ENCODE peak calls at places on chromosomes 3 and 15, in nine cellular contexts. L, A, F, W, B, M, V, E and Z are unnamed samples.
A peak's percentile ranks its signal among the peaks of the same experiment; 100 is the strongest.

GRCh38 chr3:162437480-162437879 is 940.9 kb downstream of the OTOL1 start:
- DNase-seq in M (no peak), L (peak; percentile 52), F (no peak), W (no peak), V (no peak), A (no peak), E (no peak), B (no peak), Z (no peak)

GRCh38 chr15:69145694-69146492 is 14.5 kb upstream of the GLCE start:
- DNase-seq in A (no peak), W (no peak), M (no peak), L (peak; percentile 21), B (no peak), E (no peak), V (no peak), F (no peak), Z (no peak)

GRCh38 chr15:65460948-65461347 is 38.2 kb upstream of the IGDCC4 start:
- DNase-seq in F (no peak), W (no peak), V (no peak), A (no peak), B (no peak), E (no peak), L (peak; percentile 33), M (no peak), Z (no peak)

GRCh38 chr3:105758451-105758850 is 110.4 kb downstream of the CBLB start:
- DNase-seq in V (no peak), A (no peak), L (no peak), W (no peak), E (no peak), M (no peak), B (no peak), F (no peak), Z (no peak)

GRCh38 chr3:31979006-31979697 is 1.9 kb downstream of the OSBPL10 start:
- DNase-seq in F (no peak), A (no peak), L (no peak), E (no peak), V (no peak), W (no peak), M (no peak), B (no peak), Z (no peak)

GRCh38 chr15:66147440-66147839 is 106.1 kb downstream of the MEGF11 start:
- DNase-seq in A (no peak), V (no peak), L (no peak), B (no peak), F (no peak), M (no peak), W (no peak), E (no peak), Z (no peak)

GRCh38 chr3:175585898-175586297 is 726.8 kb downstream of the NAALADL2 start:
- DNase-seq in E (peak; percentile 18), A (no peak), B (no peak), M (no peak), L (peak; percentile 87), F (no peak), V (no peak), W (no peak), Z (no peak)

GRCh38 chr3:158846803-158847465 is 45.1 kb downstream of the MFSD1 start:
- DNase-seq in B (no peak), L (no peak), F (no peak), E (no peak), W (no peak), A (no peak), M (no peak), V (no peak), Z (no peak)

GRCh38 chr15:27679621-27680521 is 419.2 kb downstream of the OCA2 start:
- DNase-seq in V (no peak), F (no peak), A (no peak), B (no peak), L (no peak), M (no peak), W (no peak), E (no peak), Z (no peak)

GRCh38 chr3:164730810-164731209 is 347.5 kb downstream of the SI start:
- DNase-seq in B (no peak), M (no peak), F (no peak), L (no peak), W (no peak), E (no peak), A (no peak), V (no peak), Z (no peak)

GRCh38 chr15:52464478-52464877 is 64.2 kb downstream of the MYO5A start:
- DNase-seq in V (no peak), B (no peak), E (no peak), A (no peak), L (no peak), F (no peak), W (no peak), M (no peak), Z (no peak)

GRCh38 chr3:111845996-111846395 is 13.1 kb upstream of the PHLDB2 start:
- DNase-seq in A (no peak), B (no peak), E (no peak), M (no peak), L (peak; percentile 76), F (no peak), W (no peak), V (no peak), Z (no peak)

GRCh38 chr3:125053304-125053699 is 2.5 kb downstream of the HEG1 start:
- DNase-seq in B (no peak), A (no peak), W (no peak), E (no peak), M (no peak), V (no peak), F (no peak), L (no peak), Z (no peak)
- H3K4me1 ChIP-seq in B (peaks cover 6% of the 10 kb centered on the region), A (peaks cover 45% of the 10 kb centered on the region), W (peaks cover 32% of the 10 kb centered on the region), E (peaks cover 12% of the 10 kb centered on the region), M (peaks cover 4% of the 10 kb centered on the region), V (peaks cover 78% of the 10 kb centered on the region), F (peaks cover 32% of the 10 kb centered on the region), L (peaks cover 27% of the 10 kb centered on the region), Z (peaks cover 80% of the 10 kb centered on the region)

DNA sequence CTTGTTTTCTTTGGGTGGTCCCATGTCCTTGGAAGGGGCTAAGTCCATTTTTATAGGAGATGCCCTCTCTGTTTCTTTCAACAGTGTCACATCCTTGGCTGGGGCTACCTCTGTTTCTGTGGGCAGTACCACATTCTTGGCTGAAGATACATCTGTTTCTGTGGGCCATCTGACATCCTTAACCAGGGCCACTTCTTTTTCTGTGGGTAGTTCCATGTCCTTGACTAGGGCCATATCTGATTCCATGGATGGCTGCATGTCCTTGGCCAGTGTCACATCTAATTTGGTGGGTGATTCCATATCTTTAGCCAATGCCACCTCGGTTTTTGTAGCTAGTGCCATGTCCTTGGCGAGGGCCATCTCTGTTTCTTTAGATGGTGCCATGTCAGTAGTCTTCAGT is 99.5 kb downstream of the MAP4 start:
- DNase-seq in E (no peak), V (no peak), A (no peak), F (no peak), B (no peak), W (no peak), L (no peak), M (no peak), Z (no peak)
- H3K36me3 ChIP-seq in E (peaks cover 11% of the 10 kb centered on the region), V (peaks cover 74% of the 10 kb centered on the region), A (peaks cover 21% of the 10 kb centered on the region), F (peaks cover 22% of the 10 kb centered on the region), B (peaks cover 56% of the 10 kb centered on the region), W (peaks cover 92% of the 10 kb centered on the region), L (peaks cover 49% of the 10 kb centered on the region), M (no peaks in the 10 kb centered on the region), Z (peaks cover 85% of the 10 kb centered on the region)

GRCh38 chr3:181717505-181717904 is 5.8 kb downstream of the SOX2 start:
- DNase-seq in L (no peak), M (no peak), F (no peak), A (no peak), E (no peak), W (no peak), V (no peak), B (no peak), Z (no peak)

GRCh38 chr3:181713300-181713647 is 1.5 kb downstream of the SOX2 start:
- DNase-seq in B (no peak), M (no peak), W (no peak), A (no peak), F (no peak), E (no peak), V (no peak), L (no peak), Z (no peak)

GRCh38 chr3:181716916-181717315 is 5.2 kb downstream of the SOX2 start:
- DNase-seq in M (no peak), E (no peak), L (no peak), W (no peak), V (no peak), B (no peak), A (no peak), F (no peak), Z (no peak)

GRCh38 chr3:181713673-181714270 is 2.0 kb downstream of the SOX2 start:
- DNase-seq in E (no peak), A (no peak), L (no peak), B (no peak), W (no peak), V (no peak), M (no peak), F (no peak), Z (no peak)

GRCh38 chr3:181715601-181716340 is 4.0 kb downstream of the SOX2 start:
- DNase-seq in A (no peak), V (no peak), E (no peak), B (no peak), F (no peak), L (no peak), W (no peak), M (no peak), Z (no peak)
- TF ChIP-seq POLR2A in A (no peak), V (no peak), E (no peak), B (no peak), F (no peak), L (no peak), W (no peak), M (no peak), Z (no peak)

GRCh38 chr3:13220991-13221390 is 147.8 kb upstream of the IQSEC1 start:
- DNase-seq in W (no peak), A (no peak), E (no peak), M (no peak), B (no peak), L (no peak), V (no peak), F (no peak), Z (no peak)
- H3K4me1 ChIP-seq in W (no peaks in the 10 kb centered on the region), A (peaks cover 32% of the 10 kb centered on the region), E (peaks cover 14% of the 10 kb centered on the region), M (no peaks in the 10 kb centered on the region), B (no peaks in the 10 kb centered on the region), L (no peaks in the 10 kb centered on the region), V (no peaks in the 10 kb centered on the region), F (peaks cover 41% of the 10 kb centered on the region), Z (no peaks in the 10 kb centered on the region)

GRCh38 chr15:55033574-55033973 is 163.2 kb downstream of the RSL24D1 start:
- DNase-seq in E (no peak), B (no peak), M (no peak), A (no peak), L (no peak), F (no peak), V (no peak), W (no peak), Z (no peak)

GRCh38 chr15:55031732-55032131 is 165.0 kb downstream of the RSL24D1 start:
- DNase-seq in F (no peak), B (no peak), A (no peak), V (no peak), W (no peak), M (no peak), L (no peak), E (no peak), Z (peak; percentile 55)
- H3K36me3 ChIP-seq in F (no peaks in the 10 kb centered on the region), B (no peaks in the 10 kb centered on the region), A (no peaks in the 10 kb centered on the region), V (no peaks in the 10 kb centered on the region), W (no peaks in the 10 kb centered on the region), M (no peaks in the 10 kb centered on the region), L (no peaks in the 10 kb centered on the region), E (no peaks in the 10 kb centered on the region), Z (no peaks in the 10 kb centered on the region)

GRCh38 chr3:97684490-97684889 is 80.1 kb upstream of the ARL6 start:
- DNase-seq in M (no peak), F (no peak), E (no peak), W (no peak), V (no peak), A (no peak), B (no peak), L (no peak), Z (no peak)
- TF ChIP-seq POLR2A in M (no peak), F (no peak), E (no peak), W (no peak), V (no peak), A (no peak), B (no peak), L (no peak), Z (no peak)